ENCODE peak calls at places on chromosomes 16 and 17, in seven cellular contexts. E is renal cortical epithelial cell, V is HFFc6, F is amniotic stem cell, X is HCT116, R is NCI-H1105, W is KG1. O is an unnamed sample.

GRCh38 chr17:42361781-42362186 is 26.5 kb downstream of the STAT3 start:
- DNase-seq in V (no peak), W (no peak), X (no peak), R (no peak), F (no peak), E (peak; percentile 46), O (no peak)

GRCh38 chr16:56603589-56603988 is 4.8 kb upstream of the MT2A start:
- DNase-seq in F (no peak), R (no peak), W (no peak), V (peak; percentile 26), X (peak; percentile 56), E (peak; percentile 48), O (peak; percentile 51)

GRCh38 chr16:27839419-27839818 is 224.1 kb downstream of the GSG1L start:
- DNase-seq in F (peak; percentile 1), X (no peak), W (no peak), V (peak; percentile 39), E (peak; percentile 3), R (no peak), O (no peak)

GRCh38 chr16:19245326-19245925 is 40.1 kb upstream of the CLEC19A start:
- DNase-seq in E (no peak), V (no peak), R (peak; percentile 78), F (no peak), X (no peak), W (no peak), O (no peak)

GRCh38 chr17:64022631-64023063 is 2.2 kb upstream of the ICAM2 start:
- DNase-seq in F (no peak), R (no peak), E (no peak), X (no peak), V (no peak), W (no peak), O (no peak)

GRCh38 chr17:28008526-28008925 is 34.0 kb upstream of the NLK start:
- DNase-seq in V (peak; percentile 48), E (peak; percentile 81), X (peak; percentile 8), R (no peak), F (no peak), W (no peak), O (peak; percentile 28)

GRCh38 chr16:680967-681745 is 946 bp downstream of the STUB1 start:
- DNase-seq in X (no peak), V (peak; percentile 20), W (peak; percentile 4), F (no peak), R (no peak), E (no peak), O (no peak)

GRCh38 chr17:43857141-43857540 is 10.2 kb downstream of the CD300LG start:
- DNase-seq in W (no peak), F (no peak), R (no peak), X (no peak), E (no peak), V (no peak), O (no peak)

GRCh38 chr16:56241596-56241995 is 50.3 kb downstream of the GNAO1 start:
- DNase-seq in F (no peak), E (peak; percentile 77), R (no peak), W (no peak), X (no peak), V (peak; percentile 57), O (no peak)

GRCh38 chr16:89095401-89095974 is 1.8 kb downstream of the ACSF3 start:
- DNase-seq in V (no peak), R (no peak), F (no peak), X (no peak), E (no peak), W (no peak), O (no peak)

GRCh38 chr17:74637912-74638311 is 14.4 kb upstream of the CD300E start:
- DNase-seq in E (no peak), X (no peak), R (no peak), V (no peak), W (no peak), F (no peak), O (no peak)

GRCh38 chr17:49851387-49852291 is 3.8 kb upstream of the TAC4 start:
- DNase-seq in W (no peak), V (peak; percentile 31), R (peak; percentile 61), F (peak; percentile 25), E (peak; percentile 41), X (no peak), O (peak; percentile 88)

GRCh38 chr17:40612510-40613244 is 34.9 kb downstream of the SMARCE1 start:
- DNase-seq in W (no peak), F (no peak), E (no peak), R (no peak), X (no peak), V (no peak), O (no peak)

GRCh38 chr16:31767267-31767666 is 106.3 kb upstream of the ZNF267 start:
- DNase-seq in V (no peak), F (no peak), R (no peak), E (no peak), W (no peak), X (no peak), O (no peak)

GRCh38 chr16:89811321-89811720 is 5.1 kb downstream of the FANCA start:
- DNase-seq in X (no peak), V (no peak), R (no peak), W (no peak), E (no peak), F (no peak), O (no peak)

GRCh38 chr16:175145-175949 is 1.1 kb upstream of the HBA1 start:
- DNase-seq in X (no peak), V (no peak), F (no peak), W (no peak), R (no peak), E (no peak), O (no peak)

GRCh38 chr16:4306439-4307214 is 9.2 kb upstream of the GLIS2 start:
- DNase-seq in V (no peak), X (no peak), F (no peak), W (no peak), R (peak; percentile 47), E (no peak), O (no peak)

GRCh38 chr17:79990704-79991103 is 45.0 kb downstream of the TBC1D16 start:
- DNase-seq in X (no peak), E (no peak), R (no peak), V (no peak), F (no peak), W (no peak), O (peak; percentile 23)

GRCh38 chr17:80330276-80330675 is 69.6 kb downstream of the RNF213 start:
- DNase-seq in X (no peak), V (no peak), R (no peak), F (no peak), E (no peak), W (no peak), O (no peak)

GRCh38 chr16:47278571-47278970 is 134.8 kb upstream of the NETO2 start:
- DNase-seq in R (no peak), X (no peak), F (no peak), W (no peak), E (no peak), V (no peak), O (no peak)

GRCh38 chr16:73064227-73064995 is 16.5 kb upstream of the ZFHX3 start:
- DNase-seq in W (no peak), E (no peak), X (no peak), R (no peak), V (peak; percentile 83), F (no peak), O (peak; percentile 61)

GRCh38 chr17:63070031-63070430 is 104.0 kb downstream of the TANC2 start:
- DNase-seq in X (no peak), V (no peak), E (no peak), W (no peak), R (no peak), F (no peak), O (no peak)

GRCh38 chr16:85026696-85027095 is 899 bp upstream of the KIAA0513 start:
- DNase-seq in E (no peak), W (no peak), F (no peak), X (no peak), V (no peak), R (no peak), O (no peak)

GRCh38 chr17:68462381-68463210 is 5.3 kb upstream of the WIPI1 start:
- DNase-seq in R (peak; percentile 78), X (peak; percentile 92), E (peak; percentile 94), F (peak; percentile 81), W (peak; percentile 77), V (peak; percentile 65), O (peak; percentile 74)

GRCh38 chr16:27892879-27893278 is 170.6 kb downstream of the GSG1L start:
- DNase-seq in W (no peak), V (no peak), R (no peak), X (peak; percentile 6), F (no peak), E (no peak), O (no peak)

GRCh38 chr17:49553676-49554335 is 21.9 kb upstream of the NXPH3 start:
- DNase-seq in W (no peak), E (no peak), R (no peak), F (no peak), X (no peak), V (no peak), O (no peak)

GRCh38 chr17:10149573-10150399 is 48.6 kb downstream of the GAS7 start:
- DNase-seq in E (peak; percentile 51), R (no peak), X (peak; percentile 46), V (peak; percentile 86), W (no peak), F (no peak), O (no peak)